ENCODE peak calls at places on chromosomes 12 and 14, in six cellular contexts. One of them, this sample, is unnamed.

GRCh38 chr12:98738539-98738938 is 93.4 kb downstream of the APAF1 start:
- DNase-seq in HepG2: no peak
- DNase-seq in K562: no peak
- DNase-seq in H1: no peak
- DNase-seq in HCT116: no peak
- DNase-seq in GM12878: no peak
- DNase-seq in this sample: no peak

GRCh38 chr12:54019111-54019811 is 9.0 kb upstream of the HOXC6 start:
- DNase-seq in GM12878: no peak
- DNase-seq in K562: peak; percentile 42
- DNase-seq in HepG2: no peak
- DNase-seq in HCT116: no peak
- DNase-seq in H1: no peak
- DNase-seq in this sample: peak; percentile 55

GRCh38 chr14:76687611-76688372 is 73.5 kb upstream of the VASH1 start:
- DNase-seq in GM12878: no peak
- DNase-seq in HCT116: no peak
- DNase-seq in K562: no peak
- DNase-seq in HepG2: peak; percentile 94
- DNase-seq in H1: no peak
- DNase-seq in this sample: no peak

GRCh38 chr12:122981587-122982493 is 1.4 kb downstream of the ARL6IP4 start:
- DNase-seq in H1: no peak
- DNase-seq in GM12878: no peak
- DNase-seq in HepG2: no peak
- DNase-seq in HCT116: no peak
- DNase-seq in K562: no peak
- DNase-seq in this sample: no peak

GRCh38 chr14:66804141-66804540 is 296.2 kb downstream of the GPHN start:
- DNase-seq in GM12878: no peak
- DNase-seq in H1: no peak
- DNase-seq in K562: no peak
- DNase-seq in HepG2: no peak
- DNase-seq in HCT116: no peak
- DNase-seq in this sample: no peak

GRCh38 chr14:22336031-22336430 is 253.0 kb downstream of the DAD1 start:
- DNase-seq in K562: no peak
- DNase-seq in HepG2: peak; percentile 40
- DNase-seq in HCT116: no peak
- DNase-seq in GM12878: no peak
- DNase-seq in H1: no peak
- DNase-seq in this sample: no peak

GRCh38 chr14:75164809-75165208 is 11.6 kb downstream of the TMED10 start:
- DNase-seq in HepG2: no peak
- DNase-seq in GM12878: no peak
- DNase-seq in HCT116: no peak
- DNase-seq in K562: no peak
- DNase-seq in H1: no peak
- DNase-seq in this sample: no peak

GRCh38 chr12:69332815-69333358 is 15.3 kb upstream of the LYZ start:
- DNase-seq in HepG2: peak; percentile 98
- DNase-seq in GM12878: no peak
- DNase-seq in HCT116: no peak
- DNase-seq in H1: no peak
- DNase-seq in K562: no peak
- DNase-seq in this sample: no peak

GRCh38 chr14:61608245-61609142 is 86.8 kb upstream of the HIF1A start:
- DNase-seq in GM12878: no peak
- DNase-seq in HepG2: peak; percentile 71
- DNase-seq in H1: no peak
- DNase-seq in HCT116: no peak
- DNase-seq in K562: no peak
- DNase-seq in this sample: no peak

GRCh38 chr14:67650694-67651093 is 23.7 kb downstream of the VTI1B start:
- DNase-seq in HepG2: no peak
- DNase-seq in K562: no peak
- DNase-seq in GM12878: no peak
- DNase-seq in H1: no peak
- DNase-seq in HCT116: no peak
- DNase-seq in this sample: no peak

GRCh38 chr12:82740129-82741000 is 53.7 kb downstream of the TMTC2 start:
- DNase-seq in H1: no peak
- DNase-seq in GM12878: no peak
- DNase-seq in HepG2: no peak
- DNase-seq in K562: no peak
- DNase-seq in HCT116: peak; percentile 84
- DNase-seq in this sample: no peak

GRCh38 chr12:124188561-124189405 is 106.1 kb upstream of the RFLNA start:
- DNase-seq in K562: no peak
- DNase-seq in HepG2: peak; percentile 30
- DNase-seq in GM12878: no peak
- DNase-seq in HCT116: no peak
- DNase-seq in H1: no peak
- DNase-seq in this sample: no peak

GRCh38 chr12:58963844-58964243 is 43.5 kb upstream of the LRIG3 start:
- DNase-seq in GM12878: no peak
- DNase-seq in HCT116: no peak
- DNase-seq in K562: no peak
- DNase-seq in H1: no peak
- DNase-seq in HepG2: no peak
- DNase-seq in this sample: no peak

GRCh38 chr14:59214702-59215302 is 26.3 kb downstream of the DAAM1 start:
- DNase-seq in GM12878: peak; percentile 41
- DNase-seq in HepG2: no peak
- DNase-seq in HCT116: no peak
- DNase-seq in H1: no peak
- DNase-seq in K562: no peak
- DNase-seq in this sample: no peak

GRCh38 chr12:83141460-83141994 is 454.8 kb downstream of the TMTC2 start:
- DNase-seq in HCT116: no peak
- DNase-seq in GM12878: no peak
- DNase-seq in K562: no peak
- DNase-seq in H1: no peak
- DNase-seq in HepG2: no peak
- DNase-seq in this sample: no peak

GRCh38 chr14:80926706-80927384 is 14.7 kb downstream of the CEP128 start:
- DNase-seq in GM12878: no peak
- DNase-seq in H1: no peak
- DNase-seq in HepG2: no peak
- DNase-seq in HCT116: no peak
- DNase-seq in K562: no peak
- DNase-seq in this sample: no peak

GRCh38 chr14:34137001-34137400 is 186.1 kb upstream of the EGLN3 start:
- DNase-seq in K562: no peak
- DNase-seq in HepG2: no peak
- DNase-seq in H1: no peak
- DNase-seq in GM12878: no peak
- DNase-seq in HCT116: no peak
- DNase-seq in this sample: no peak

GRCh38 chr14:80618751-80619329 is 322.7 kb downstream of the CEP128 start:
- DNase-seq in GM12878: no peak
- DNase-seq in HepG2: no peak
- DNase-seq in H1: no peak
- DNase-seq in K562: no peak
- DNase-seq in HCT116: no peak
- DNase-seq in this sample: no peak

GRCh38 chr14:58744951-58745350 is 107.2 kb downstream of the DACT1 start:
- DNase-seq in HCT116: no peak
- DNase-seq in GM12878: no peak
- DNase-seq in HepG2: no peak
- DNase-seq in H1: no peak
- DNase-seq in K562: no peak
- DNase-seq in this sample: no peak

DNA sequence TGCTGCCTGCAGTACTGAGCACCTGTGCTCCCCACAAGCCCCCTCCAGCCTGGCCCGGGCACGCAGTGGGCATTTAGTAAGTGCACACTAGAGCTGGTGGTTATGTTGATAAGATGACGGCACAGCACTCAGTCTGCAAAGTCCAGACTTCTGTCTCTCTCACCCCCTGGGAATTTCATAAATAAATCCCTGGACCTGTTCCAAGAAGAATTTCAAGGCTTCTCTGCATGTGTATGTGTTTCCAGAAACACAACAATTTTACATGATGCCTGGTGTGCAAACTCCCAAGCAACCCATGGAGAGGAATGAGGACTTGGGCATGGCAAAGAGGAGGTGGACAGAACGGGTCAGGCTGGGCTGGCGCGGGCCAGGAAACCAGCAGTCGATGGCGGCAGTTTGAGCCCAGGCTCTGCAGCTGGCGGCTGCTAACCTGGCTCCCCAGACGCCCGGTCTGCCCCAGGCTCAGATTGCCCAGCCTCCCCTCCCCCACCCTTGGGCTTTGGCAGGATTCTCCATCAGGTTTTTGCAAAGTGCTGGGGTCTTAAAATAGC is 10.4 kb upstream of the ACVR1B start:
- DNase-seq in K562: no peak
- DNase-seq in HepG2: no peak
- DNase-seq in GM12878: no peak
- DNase-seq in H1: no peak
- DNase-seq in HCT116: no peak
- DNase-seq in this sample: no peak
- TF ChIP-seq SP1 in K562: no peak
- TF ChIP-seq SP1 in HepG2: no peak
- TF ChIP-seq SP1 in GM12878: no peak
- TF ChIP-seq SP1 in H1: no peak
- TF ChIP-seq SP1 in HCT116: no peak
- TF ChIP-seq SP1 in this sample: no peak

DNA sequence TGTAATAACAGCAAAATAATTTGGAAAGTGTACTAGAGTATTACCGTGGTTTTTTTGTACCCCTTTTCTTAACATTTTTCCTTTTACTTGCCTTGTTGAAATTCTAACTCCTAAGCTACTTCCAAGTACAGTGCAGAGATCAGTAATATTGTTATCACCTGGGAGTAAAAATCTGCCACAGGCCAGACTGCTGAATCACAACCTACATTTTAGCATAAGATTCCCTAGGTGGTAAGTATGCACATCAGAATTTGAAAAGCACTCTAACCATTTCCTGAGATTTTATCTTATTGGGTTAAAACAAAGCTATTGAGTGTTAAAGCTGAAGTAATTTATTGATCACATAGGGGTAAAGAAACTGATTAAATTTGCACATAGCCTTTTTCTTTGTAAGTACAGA is 55.2 kb upstream of the KCNH3 start:
- DNase-seq in H1: no peak
- DNase-seq in K562: no peak
- DNase-seq in GM12878: no peak
- DNase-seq in HCT116: no peak
- DNase-seq in HepG2: no peak
- DNase-seq in this sample: no peak
- TF ChIP-seq ATF3 in H1: no peak
- TF ChIP-seq ATF3 in K562: no peak
- TF ChIP-seq ATF3 in GM12878: no peak
- TF ChIP-seq ATF3 in HCT116: no peak
- TF ChIP-seq ATF3 in HepG2: no peak
- TF ChIP-seq ATF3 in this sample: no peak

DNA sequence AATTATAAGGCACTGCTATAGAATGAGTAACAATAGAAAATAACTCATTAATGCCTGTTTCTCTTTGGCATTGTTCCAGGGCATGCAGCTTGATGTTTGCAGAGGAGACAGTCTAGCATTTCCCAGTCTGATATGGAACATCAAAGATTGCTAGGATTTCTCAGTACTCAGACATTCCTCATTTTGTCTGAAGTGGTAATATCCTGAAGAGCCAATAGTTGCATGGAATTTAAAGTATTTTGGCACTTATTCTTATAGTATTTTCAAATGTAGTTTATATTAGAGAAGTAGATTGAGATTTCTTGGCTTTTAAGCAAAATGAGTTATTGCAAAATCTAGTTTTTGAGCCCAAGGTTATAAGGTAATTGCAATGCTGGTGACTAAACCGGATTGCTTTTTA is 337.4 kb upstream of the E2F7 start:
- DNase-seq in GM12878: no peak
- DNase-seq in HepG2: no peak
- DNase-seq in H1: no peak
- DNase-seq in K562: no peak
- DNase-seq in HCT116: no peak
- DNase-seq in this sample: no peak
- TF ChIP-seq SP1 in GM12878: no peak
- TF ChIP-seq SP1 in HepG2: no peak
- TF ChIP-seq SP1 in H1: no peak
- TF ChIP-seq SP1 in K562: no peak
- TF ChIP-seq SP1 in HCT116: no peak
- TF ChIP-seq SP1 in this sample: no peak

DNA sequence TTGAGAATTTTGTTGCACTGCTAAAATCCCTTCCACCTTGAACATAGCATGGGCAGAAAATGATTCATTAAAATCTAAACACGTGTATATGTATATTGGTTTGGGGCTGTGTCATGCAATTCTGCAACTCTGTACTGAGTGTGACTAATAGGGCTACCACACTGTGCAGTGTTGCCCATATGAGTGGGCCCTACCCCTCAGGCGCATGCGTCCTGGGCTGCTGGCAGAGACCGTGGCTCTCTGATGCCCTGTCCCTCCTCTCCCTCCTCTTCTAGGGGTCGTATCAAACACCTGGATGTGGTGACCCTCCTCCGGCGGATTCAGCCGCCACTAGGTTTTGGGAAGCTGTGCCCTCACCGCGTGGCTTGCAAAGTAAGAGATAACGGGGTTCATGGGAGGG is 128.4 kb upstream of the FKBP4 start:
- DNase-seq in K562: no peak
- DNase-seq in HCT116: no peak
- DNase-seq in GM12878: no peak
- DNase-seq in HepG2: no peak
- DNase-seq in H1: no peak
- DNase-seq in this sample: peak; percentile 2
- TF ChIP-seq ATF3 in K562: no peak
- TF ChIP-seq ATF3 in HCT116: no peak
- TF ChIP-seq ATF3 in GM12878: no peak
- TF ChIP-seq ATF3 in HepG2: no peak
- TF ChIP-seq ATF3 in H1: no peak
- TF ChIP-seq ATF3 in this sample: no peak

GRCh38 chr12:52903285-52903854 is 1.5 kb downstream of the KRT8 start:
- DNase-seq in K562: peak; percentile 91
- DNase-seq in HepG2: peak; percentile 69
- DNase-seq in GM12878: no peak
- DNase-seq in HCT116: no peak
- DNase-seq in H1: peak; percentile 61
- DNase-seq in this sample: peak; percentile 90
- TF ChIP-seq SP1 in K562: no peak
- TF ChIP-seq SP1 in HepG2: no peak
- TF ChIP-seq SP1 in GM12878: peak; percentile 88
- TF ChIP-seq SP1 in HCT116: no peak
- TF ChIP-seq SP1 in H1: peak; percentile 99
- TF ChIP-seq SP1 in this sample: peak; percentile 55